ENCODE peak calls at places on chromosomes 6 and 20, in ten cellular contexts. One of them, this sample, is unnamed.

GRCh38 chr6:121086876-121087275 is 247.4 kb downstream of the TBC1D32 start:
- DNase-seq in heart left ventricle: no peak
- DNase-seq in stomach: no peak
- DNase-seq in GM19239: no peak
- DNase-seq in amniotic stem cell: no peak
- DNase-seq in iPS DF 6.9: no peak
- DNase-seq in pancreas: no peak
- DNase-seq in endothelial cell: no peak
- DNase-seq in CD4-positive, alpha-beta T cell: no peak
- DNase-seq in IMR-90: no peak
- DNase-seq in this sample: no peak

GRCh38 chr20:49541733-49542513 is 26.0 kb downstream of the PTGIS start:
- DNase-seq in pancreas: peak; percentile 22
- DNase-seq in CD4-positive, alpha-beta T cell: peak; percentile 39
- DNase-seq in IMR-90: peak; percentile 63
- DNase-seq in heart left ventricle: peak; percentile 51
- DNase-seq in endothelial cell: peak; percentile 66
- DNase-seq in amniotic stem cell: peak; percentile 30
- DNase-seq in stomach: peak; percentile 79
- DNase-seq in iPS DF 6.9: peak; percentile 84
- DNase-seq in GM19239: peak; percentile 31
- DNase-seq in this sample: peak; percentile 79

GRCh38 chr6:501891-502601 is 110.5 kb downstream of the IRF4 start:
- DNase-seq in pancreas: no peak
- DNase-seq in iPS DF 6.9: no peak
- DNase-seq in IMR-90: no peak
- DNase-seq in endothelial cell: no peak
- DNase-seq in CD4-positive, alpha-beta T cell: peak; percentile 31
- DNase-seq in GM19239: peak; percentile 28
- DNase-seq in amniotic stem cell: no peak
- DNase-seq in heart left ventricle: no peak
- DNase-seq in stomach: no peak
- DNase-seq in this sample: no peak

GRCh38 chr6:29653452-29654038 is 3.3 kb upstream of the MOG start:
- DNase-seq in IMR-90: peak; percentile 80
- DNase-seq in CD4-positive, alpha-beta T cell: peak; percentile 32
- DNase-seq in iPS DF 6.9: no peak
- DNase-seq in amniotic stem cell: peak; percentile 49
- DNase-seq in GM19239: no peak
- DNase-seq in heart left ventricle: peak; percentile 39
- DNase-seq in stomach: peak; percentile 47
- DNase-seq in endothelial cell: peak; percentile 36
- DNase-seq in pancreas: peak; percentile 28
- DNase-seq in this sample: peak; percentile 77

GRCh38 chr20:64069209-64069613 is 6.2 kb downstream of the TCEA2 start:
- DNase-seq in GM19239: no peak
- DNase-seq in endothelial cell: no peak
- DNase-seq in pancreas: no peak
- DNase-seq in amniotic stem cell: no peak
- DNase-seq in CD4-positive, alpha-beta T cell: no peak
- DNase-seq in heart left ventricle: no peak
- DNase-seq in stomach: no peak
- DNase-seq in iPS DF 6.9: no peak
- DNase-seq in IMR-90: no peak
- DNase-seq in this sample: no peak

GRCh38 chr6:116136933-116137340 is 11.0 kb upstream of the COL10A1 start:
- DNase-seq in stomach: no peak
- DNase-seq in GM19239: no peak
- DNase-seq in pancreas: no peak
- DNase-seq in iPS DF 6.9: no peak
- DNase-seq in CD4-positive, alpha-beta T cell: no peak
- DNase-seq in IMR-90: no peak
- DNase-seq in endothelial cell: no peak
- DNase-seq in amniotic stem cell: no peak
- DNase-seq in heart left ventricle: no peak
- DNase-seq in this sample: no peak

GRCh38 chr6:143478479-143479062 is 28.0 kb downstream of the PEX3 start:
- DNase-seq in stomach: no peak
- DNase-seq in heart left ventricle: no peak
- DNase-seq in iPS DF 6.9: no peak
- DNase-seq in IMR-90: no peak
- DNase-seq in CD4-positive, alpha-beta T cell: no peak
- DNase-seq in pancreas: no peak
- DNase-seq in amniotic stem cell: no peak
- DNase-seq in endothelial cell: no peak
- DNase-seq in GM19239: no peak
- DNase-seq in this sample: no peak

GRCh38 chr20:62485062-62485700 is 9.4 kb upstream of the GATA5 start:
- DNase-seq in GM19239: no peak
- DNase-seq in pancreas: no peak
- DNase-seq in CD4-positive, alpha-beta T cell: no peak
- DNase-seq in iPS DF 6.9: no peak
- DNase-seq in amniotic stem cell: no peak
- DNase-seq in heart left ventricle: no peak
- DNase-seq in endothelial cell: no peak
- DNase-seq in IMR-90: peak; percentile 14
- DNase-seq in stomach: peak; percentile 78
- DNase-seq in this sample: peak; percentile 46

GRCh38 chr20:31602779-31603441 is 2.2 kb upstream of the ID1 start:
- DNase-seq in iPS DF 6.9: no peak
- DNase-seq in CD4-positive, alpha-beta T cell: no peak
- DNase-seq in heart left ventricle: no peak
- DNase-seq in pancreas: no peak
- DNase-seq in amniotic stem cell: no peak
- DNase-seq in IMR-90: peak; percentile 89
- DNase-seq in stomach: peak; percentile 49
- DNase-seq in GM19239: no peak
- DNase-seq in endothelial cell: no peak
- DNase-seq in this sample: peak; percentile 46

GRCh38 chr6:89433637-89434499 is 916 bp downstream of the ANKRD6 start:
- DNase-seq in IMR-90: no peak
- DNase-seq in CD4-positive, alpha-beta T cell: peak; percentile 14
- DNase-seq in heart left ventricle: peak; percentile 23
- DNase-seq in iPS DF 6.9: no peak
- DNase-seq in endothelial cell: peak; percentile 24
- DNase-seq in pancreas: peak; percentile 4
- DNase-seq in amniotic stem cell: no peak
- DNase-seq in GM19239: peak; percentile 27
- DNase-seq in stomach: peak; percentile 29
- DNase-seq in this sample: peak; percentile 23

GRCh38 chr20:7851031-7851490 is 89.2 kb downstream of the HAO1 start:
- DNase-seq in CD4-positive, alpha-beta T cell: no peak
- DNase-seq in iPS DF 6.9: no peak
- DNase-seq in amniotic stem cell: no peak
- DNase-seq in heart left ventricle: no peak
- DNase-seq in GM19239: no peak
- DNase-seq in pancreas: no peak
- DNase-seq in stomach: no peak
- DNase-seq in endothelial cell: no peak
- DNase-seq in IMR-90: peak; percentile 11
- DNase-seq in this sample: no peak

GRCh38 chr6:27541932-27542297 is 69.0 kb upstream of the ZNF184 start:
- DNase-seq in GM19239: no peak
- DNase-seq in heart left ventricle: no peak
- DNase-seq in amniotic stem cell: no peak
- DNase-seq in pancreas: no peak
- DNase-seq in stomach: no peak
- DNase-seq in CD4-positive, alpha-beta T cell: no peak
- DNase-seq in iPS DF 6.9: no peak
- DNase-seq in IMR-90: no peak
- DNase-seq in endothelial cell: no peak
- DNase-seq in this sample: no peak

GRCh38 chr6:72622094-72622540 is 253 bp downstream of the KCNQ5 start:
- DNase-seq in pancreas: no peak
- DNase-seq in endothelial cell: peak; percentile 52
- DNase-seq in heart left ventricle: peak; percentile 6
- DNase-seq in stomach: peak; percentile 35
- DNase-seq in CD4-positive, alpha-beta T cell: peak; percentile 45
- DNase-seq in IMR-90: peak; percentile 24
- DNase-seq in amniotic stem cell: peak; percentile 48
- DNase-seq in iPS DF 6.9: no peak
- DNase-seq in GM19239: no peak
- DNase-seq in this sample: peak; percentile 56

GRCh38 chr6:39452306-39452705 is 129.8 kb upstream of the KCNK16 start:
- DNase-seq in amniotic stem cell: no peak
- DNase-seq in iPS DF 6.9: no peak
- DNase-seq in heart left ventricle: no peak
- DNase-seq in IMR-90: peak; percentile 3
- DNase-seq in CD4-positive, alpha-beta T cell: no peak
- DNase-seq in stomach: no peak
- DNase-seq in GM19239: no peak
- DNase-seq in pancreas: no peak
- DNase-seq in endothelial cell: no peak
- DNase-seq in this sample: no peak

GRCh38 chr20:1939270-1939595 is 44.0 kb downstream of the SIRPA start:
- DNase-seq in endothelial cell: no peak
- DNase-seq in CD4-positive, alpha-beta T cell: no peak
- DNase-seq in IMR-90: no peak
- DNase-seq in heart left ventricle: no peak
- DNase-seq in pancreas: no peak
- DNase-seq in stomach: no peak
- DNase-seq in iPS DF 6.9: no peak
- DNase-seq in amniotic stem cell: no peak
- DNase-seq in GM19239: no peak
- DNase-seq in this sample: no peak

GRCh38 chr6:47308674-47309325 is 905 bp downstream of the TNFRSF21 start:
- DNase-seq in amniotic stem cell: no peak
- DNase-seq in iPS DF 6.9: no peak
- DNase-seq in stomach: peak; percentile 29
- DNase-seq in endothelial cell: peak; percentile 33
- DNase-seq in heart left ventricle: peak; percentile 15
- DNase-seq in IMR-90: peak; percentile 19
- DNase-seq in GM19239: no peak
- DNase-seq in pancreas: peak; percentile 16
- DNase-seq in CD4-positive, alpha-beta T cell: no peak
- DNase-seq in this sample: peak; percentile 61

GRCh38 chr20:24981282-24981681 is 11.3 kb downstream of the APMAP start:
- DNase-seq in iPS DF 6.9: no peak
- DNase-seq in heart left ventricle: no peak
- DNase-seq in GM19239: no peak
- DNase-seq in IMR-90: no peak
- DNase-seq in stomach: no peak
- DNase-seq in endothelial cell: no peak
- DNase-seq in amniotic stem cell: no peak
- DNase-seq in CD4-positive, alpha-beta T cell: no peak
- DNase-seq in pancreas: no peak
- DNase-seq in this sample: no peak

GRCh38 chr6:26087284-26088115 is at the start of gene HFE:
- DNase-seq in iPS DF 6.9: no peak
- DNase-seq in stomach: peak; percentile 51
- DNase-seq in IMR-90: peak; percentile 68
- DNase-seq in pancreas: peak; percentile 30
- DNase-seq in endothelial cell: peak; percentile 38
- DNase-seq in heart left ventricle: peak; percentile 57
- DNase-seq in GM19239: no peak
- DNase-seq in amniotic stem cell: peak; percentile 22
- DNase-seq in CD4-positive, alpha-beta T cell: peak; percentile 21
- DNase-seq in this sample: no peak

GRCh38 chr6:125533710-125534397 is 215.6 kb upstream of the HEY2 start:
- DNase-seq in pancreas: no peak
- DNase-seq in stomach: no peak
- DNase-seq in CD4-positive, alpha-beta T cell: no peak
- DNase-seq in GM19239: no peak
- DNase-seq in endothelial cell: peak; percentile 66
- DNase-seq in iPS DF 6.9: no peak
- DNase-seq in IMR-90: no peak
- DNase-seq in amniotic stem cell: no peak
- DNase-seq in heart left ventricle: no peak
- DNase-seq in this sample: no peak

GRCh38 chr20:38589351-38589750 is 8.4 kb downstream of the ADIG start:
- DNase-seq in endothelial cell: no peak
- DNase-seq in CD4-positive, alpha-beta T cell: no peak
- DNase-seq in heart left ventricle: no peak
- DNase-seq in GM19239: no peak
- DNase-seq in stomach: no peak
- DNase-seq in iPS DF 6.9: no peak
- DNase-seq in amniotic stem cell: no peak
- DNase-seq in pancreas: no peak
- DNase-seq in IMR-90: no peak
- DNase-seq in this sample: no peak

This sample was measured in WERI-Rb-1.